ENCODE peak calls at places on chromosomes 1 and 21, in nine cellular contexts. L, R, Y, A, J, T, N, S and D are unnamed samples.

GRCh38 chr1:50964863-50965262 is 4.8 kb upstream of the FAF1 start:
- DNase-seq in L (no peak), R (no peak), Y (no peak), A (no peak), J (no peak), T (no peak), N (no peak), S (no peak), D (no peak)

GRCh38 chr1:181341026-181341632 is 142.2 kb upstream of the CACNA1E start:
- DNase-seq in L (no peak), R (no peak), Y (no peak), A (no peak), J (no peak), T (no peak), N (no peak), S (no peak), D (no peak)

GRCh38 chr1:53408013-53408754 is 51.0 kb upstream of the DMRTB1 start:
- DNase-seq in L (no peak), R (peak), Y (no peak), A (no peak), J (no peak), T (no peak), N (no peak), S (peak), D (no peak)

GRCh38 chr21:37402251-37402867 is 35.8 kb downstream of the DYRK1A start:
- DNase-seq in L (no peak), R (no peak), Y (no peak), A (no peak), J (no peak), T (no peak), N (no peak), S (no peak), D (no peak)

GRCh38 chr1:49971088-49971487 is 52.7 kb downstream of the AGBL4 start:
- DNase-seq in L (no peak), R (no peak), Y (no peak), A (no peak), J (no peak), T (no peak), N (no peak), S (no peak), D (no peak)

GRCh38 chr1:110213143-110213540 is 3.0 kb downstream of the KCNC4 start:
- DNase-seq in L (no peak), R (no peak), Y (no peak), A (no peak), J (no peak), T (no peak), N (no peak), S (no peak), D (no peak)

GRCh38 chr1:64898107-64898861 is 68.1 kb downstream of the JAK1 start:
- DNase-seq in L (no peak), R (no peak), Y (peak), A (no peak), J (peak), T (no peak), N (peak), S (no peak), D (peak)

GRCh38 chr1:164575356-164575755 is 16.4 kb downstream of the PBX1 start:
- DNase-seq in L (no peak), R (no peak), Y (no peak), A (no peak), J (no peak), T (no peak), N (no peak), S (no peak), D (peak)

GRCh38 chr1:243926803-243927245 is 76.8 kb upstream of the AKT3 start:
- DNase-seq in L (no peak), R (no peak), Y (no peak), A (no peak), J (no peak), T (no peak), N (peak), S (no peak), D (peak)

GRCh38 chr1:27341525-27342252 is at the start of gene SYTL1:
- DNase-seq in L (peak), R (peak), Y (peak), A (peak), J (peak), T (peak), N (peak), S (no peak), D (no peak)

GRCh38 chr1:5632226-5632625 is 360.0 kb downstream of the NPHP4 start:
- DNase-seq in L (no peak), R (peak), Y (no peak), A (no peak), J (no peak), T (no peak), N (no peak), S (no peak), D (no peak)

GRCh38 chr1:248872752-248873408 is 14.0 kb upstream of the ZNF692 start:
- DNase-seq in L (peak), R (peak), Y (peak), A (peak), J (peak), T (peak), N (peak), S (peak), D (peak)

GRCh38 chr21:16541366-16541765 is 811.6 kb downstream of the USP25 start:
- DNase-seq in L (no peak), R (no peak), Y (no peak), A (no peak), J (no peak), T (no peak), N (no peak), S (no peak), D (no peak)